ENCODE peak calls at places on chromosomes 12 and 14, in six cellular contexts. H is prostate gland; Y is spleen; O is aorta; M is esophagus squamous epithelium; F is CD4-positive, CD25-positive, alpha-beta regulatory T cell. L is an unnamed sample.
A peak's percentile ranks its signal among the peaks of the same experiment; 100 is the strongest.

GRCh38 chr14:104600141-104600643 is 4.4 kb downstream of the TMEM179 start:
- DNase-seq in Y (peak; percentile 56), H (no peak), M (no peak), F (no peak), O (peak; percentile 64), L (no peak)

GRCh38 chr12:89448526-89448925 is 76.1 kb downstream of the GALNT4 start:
- DNase-seq in H (no peak), O (no peak), M (no peak), F (no peak), Y (no peak), L (no peak)

GRCh38 chr12:130179621-130180020 is 17.4 kb downstream of the FZD10 start:
- DNase-seq in M (no peak), H (no peak), O (peak; percentile 38), F (no peak), Y (no peak), L (no peak)

GRCh38 chr14:96852823-96853422 is 55.7 kb downstream of the VRK1 start:
- DNase-seq in H (no peak), Y (no peak), M (no peak), O (no peak), F (peak; percentile 53), L (no peak)

GRCh38 chr14:88323520-88324199 is 591 bp upstream of the KCNK10 start:
- DNase-seq in F (no peak), H (no peak), Y (peak; percentile 84), M (no peak), O (no peak), L (no peak)

GRCh38 chr12:104536841-104537240 is 80.1 kb downstream of the CHST11 start:
- DNase-seq in Y (no peak), F (no peak), O (no peak), M (no peak), H (no peak), L (no peak)

GRCh38 chr14:103886304-103887169 is 39.2 kb upstream of the PPP1R13B start:
- DNase-seq in H (no peak), F (no peak), M (no peak), Y (no peak), O (no peak), L (no peak)

GRCh38 chr12:92827836-92828431 is 101.2 kb downstream of the EEA1 start:
- DNase-seq in O (no peak), H (no peak), F (peak; percentile 65), M (no peak), Y (no peak), L (no peak)

GRCh38 chr12:20798561-20798960 is 11.9 kb upstream of the SLCO1B3 start:
- DNase-seq in M (no peak), O (no peak), H (peak; percentile 22), Y (no peak), F (peak; percentile 3), L (no peak)

GRCh38 chr12:23666866-23667265 is 282.6 kb downstream of the SOX5 start:
- DNase-seq in M (no peak), H (no peak), Y (no peak), F (no peak), O (no peak), L (no peak)

GRCh38 chr12:574475-575128 is 88.6 kb downstream of the NINJ2 start:
- DNase-seq in Y (no peak), F (no peak), M (no peak), O (peak; percentile 17), H (no peak), L (no peak)

DNA sequence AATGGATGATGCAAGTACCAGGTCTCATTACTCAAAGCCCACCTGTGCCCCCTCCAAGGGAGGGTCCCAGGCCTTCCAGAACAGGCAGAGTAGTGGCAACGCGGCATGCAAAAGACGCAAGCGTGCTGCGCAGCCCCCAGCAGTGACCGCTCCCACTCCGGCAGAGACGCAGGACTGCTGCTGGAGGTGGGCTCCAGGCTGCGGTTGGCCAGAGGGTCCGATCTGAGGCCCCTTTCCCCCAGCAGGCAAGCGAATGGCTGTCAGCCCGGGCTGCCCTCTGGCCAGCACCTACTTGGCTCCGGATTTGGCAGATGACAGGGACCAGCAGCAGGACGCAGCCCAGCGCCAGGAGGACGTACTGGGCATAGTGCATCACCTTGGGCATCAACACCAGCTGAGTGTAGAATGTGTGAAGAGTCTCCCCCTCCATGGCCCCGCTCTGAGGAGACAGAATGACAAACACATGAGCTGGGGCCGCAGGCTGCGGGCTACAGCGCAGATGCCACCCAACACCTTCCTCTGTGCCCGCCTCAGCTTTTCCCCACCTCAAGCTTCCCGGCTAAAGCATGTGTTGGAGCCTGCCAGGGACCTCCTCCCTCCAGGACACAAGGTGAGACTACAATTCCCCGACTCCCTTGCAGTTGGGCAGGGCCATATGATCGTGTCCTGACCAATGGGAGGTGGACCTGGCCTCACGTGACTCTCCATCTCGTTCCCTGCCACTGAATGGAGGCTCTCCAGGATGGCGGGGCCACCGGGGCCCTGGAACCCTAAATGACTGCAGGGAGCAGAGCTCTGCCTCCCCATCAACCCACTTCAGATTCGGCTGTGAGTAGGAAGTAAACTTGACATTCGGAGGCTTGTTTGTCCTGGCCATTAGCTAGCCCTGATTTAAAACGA is 77.3 kb downstream of the SCARB1 start:
- DNase-seq in H (peak; percentile 89), Y (no peak), F (no peak), M (no peak), O (peak; percentile 93), L (no peak)
- H3K4me3 ChIP-seq in H (peak overlapping the region; percentile 22), Y (peak overlapping the region; percentile 32), F (no peak overlapping the region), M (peak overlapping the region; percentile 48), O (peak overlapping the region; percentile 27), L (no peak overlapping the region)

DNA sequence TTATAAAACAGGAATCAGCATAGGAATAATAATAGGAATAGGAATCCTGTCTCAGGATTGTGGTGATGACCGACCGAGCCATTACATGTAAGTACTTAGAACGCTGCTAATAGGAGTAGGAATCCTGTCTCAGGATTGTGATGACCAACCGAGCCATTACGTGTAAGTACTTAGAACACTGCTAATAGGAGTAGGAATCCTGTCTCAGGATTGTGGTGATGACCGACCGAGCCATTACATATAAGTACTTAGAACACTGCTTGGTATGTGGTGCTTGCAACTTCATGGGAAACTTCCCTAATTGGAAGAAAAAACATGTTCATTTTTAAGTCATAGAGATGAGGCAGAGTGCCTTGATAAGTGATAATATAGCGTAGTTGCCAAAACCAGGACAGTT is 30.0 kb downstream of the ELK3 start:
- DNase-seq in M (no peak), Y (no peak), H (no peak), O (no peak), F (no peak), L (no peak)
- H3K4me1 ChIP-seq in M (peaks cover 74% of the 10 kb centered on the region), Y (peaks cover 15% of the 10 kb centered on the region), H (no peaks in the 10 kb centered on the region), O (no peaks in the 10 kb centered on the region), F (peaks cover 8% of the 10 kb centered on the region), L (no peaks in the 10 kb centered on the region)

GRCh38 chr14:23183076-23183475 is 384 bp downstream of the SLC7A8 start:
- DNase-seq in M (no peak), O (no peak), H (no peak), F (no peak), Y (no peak), L (no peak)

GRCh38 chr14:23181453-23181852 is 2.0 kb downstream of the SLC7A8 start:
- DNase-seq in H (peak; percentile 48), O (no peak), Y (no peak), M (no peak), F (no peak), L (no peak)

GRCh38 chr14:23182372-23183014 is 967 bp downstream of the SLC7A8 start:
- DNase-seq in M (no peak), F (peak; percentile 10), O (peak; percentile 80), H (peak; percentile 86), Y (peak; percentile 83), L (no peak)

GRCh38 chr14:23183479-23183878 is at the start of gene SLC7A8:
- DNase-seq in M (no peak), O (peak; percentile 84), H (peak; percentile 79), F (no peak), Y (peak; percentile 75), L (no peak)

GRCh38 chr14:23181946-23182345 is 1.5 kb downstream of the SLC7A8 start:
- DNase-seq in O (no peak), Y (no peak), F (no peak), H (no peak), M (no peak), L (no peak)
- H3K4me3 ChIP-seq in O (peak overlapping the region; percentile 96), Y (peak overlapping the region; percentile 54), F (peak overlapping the region; percentile 73), H (peak overlapping the region; percentile 51), M (peak overlapping the region; percentile 72), L (peak overlapping the region; percentile 71)

GRCh38 chr14:90807060-90807459 is 9.2 kb downstream of the TTC7B start:
- DNase-seq in O (no peak), F (no peak), H (no peak), M (no peak), Y (no peak), L (no peak)

GRCh38 chr14:90805662-90806548 is 10.3 kb downstream of the TTC7B start:
- DNase-seq in F (no peak), Y (no peak), O (no peak), M (no peak), H (no peak), L (no peak)

GRCh38 chr14:90811641-90812040 is 4.6 kb downstream of the TTC7B start:
- DNase-seq in O (no peak), H (no peak), F (no peak), Y (no peak), M (no peak), L (no peak)

GRCh38 chr14:90810808-90811207 is 5.4 kb downstream of the TTC7B start:
- DNase-seq in M (no peak), F (no peak), O (no peak), H (no peak), Y (no peak), L (no peak)

GRCh38 chr14:90808759-90809529 is 7.3 kb downstream of the TTC7B start:
- DNase-seq in M (no peak), Y (no peak), H (no peak), F (no peak), O (no peak), L (no peak)
- H3K4me1 ChIP-seq in M (peaks cover 38% of the 10 kb centered on the region), Y (peaks cover 38% of the 10 kb centered on the region), H (no peaks in the 10 kb centered on the region), F (no peaks in the 10 kb centered on the region), O (no peaks in the 10 kb centered on the region), L (no peaks in the 10 kb centered on the region)

DNA sequence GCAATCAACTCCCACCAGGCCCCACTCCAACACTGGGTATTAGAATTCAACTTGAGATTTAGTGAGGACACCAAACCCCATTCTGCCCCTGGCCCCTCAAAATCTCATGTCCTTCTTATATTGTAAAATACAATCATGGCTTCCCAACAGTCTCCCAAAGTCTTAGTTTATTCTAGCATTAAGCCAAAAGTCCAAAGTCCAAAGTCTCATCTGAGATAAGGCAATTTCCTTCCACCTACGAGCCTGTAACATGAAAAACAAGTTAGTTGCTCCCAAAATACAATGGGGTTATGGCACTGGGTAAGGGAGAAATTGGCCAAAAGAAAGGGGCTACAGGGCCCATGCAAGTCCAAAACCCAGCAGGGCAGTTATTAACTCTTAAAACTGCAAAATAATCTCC is 46.6 kb upstream of the TMTC1 start:
- DNase-seq in H (no peak), Y (no peak), O (no peak), F (no peak), M (no peak), L (no peak)
- H3K4me3 ChIP-seq in H (no peak overlapping the region), Y (no peak overlapping the region), O (no peak overlapping the region), F (no peak overlapping the region), M (no peak overlapping the region), L (no peak overlapping the region)

DNA sequence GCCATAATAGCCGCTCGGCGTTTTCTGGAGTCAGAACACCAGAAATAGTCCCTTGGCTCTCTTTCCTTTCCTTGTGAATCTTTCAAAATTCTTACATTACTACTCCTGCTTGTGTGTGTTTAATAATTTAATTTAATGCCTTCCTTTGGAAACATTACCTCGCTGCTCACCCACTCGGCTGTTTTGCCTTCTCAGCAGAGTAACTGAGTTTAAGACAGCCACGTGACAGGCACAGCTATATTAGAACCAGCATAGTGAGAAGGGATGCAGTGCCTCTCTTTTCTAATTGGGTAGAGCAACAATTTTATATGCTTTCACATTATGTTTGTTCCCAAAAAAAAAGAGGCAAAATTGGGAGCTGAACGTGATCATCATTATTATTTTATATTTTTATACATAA is 107.6 kb downstream of the ETV6 start:
- DNase-seq in H (no peak), Y (no peak), M (no peak), O (no peak), F (no peak), L (no peak)
- H3K4me1 ChIP-seq in H (no peaks in the 10 kb centered on the region), Y (peaks cover 43% of the 10 kb centered on the region), M (peaks cover 70% of the 10 kb centered on the region), O (peaks cover 33% of the 10 kb centered on the region), F (peaks cover 4% of the 10 kb centered on the region), L (peaks cover 3% of the 10 kb centered on the region)

GRCh38 chr12:50032516-50033316 is 7.4 kb upstream of the RACGAP1 start:
- DNase-seq in Y (peak; percentile 82), M (no peak), F (no peak), H (no peak), O (peak; percentile 74), L (no peak)
- H3K4me3 ChIP-seq in Y (peak overlapping the region; percentile 44), M (peak overlapping the region; percentile 56), F (no peak overlapping the region), H (no peak overlapping the region), O (no peak overlapping the region), L (no peak overlapping the region)